ENCODE peak calls at places on chromosome 10, in five cellular contexts. Y, X, D, I and Z are unnamed samples.
A peak's percentile ranks its signal among the peaks of the same experiment; 100 is the strongest.

GRCh38 chr10:126092806-126093205 is 196.4 kb downstream of the FANK1 start:
- DNase-seq in D (no peak), X (no peak), Y (no peak), I (no peak), Z (no peak)

GRCh38 chr10:132845780-132846595 is 60.0 kb upstream of the NKX6-2 start:
- DNase-seq in X (no peak), Y (no peak), I (no peak), D (no peak), Z (no peak)

GRCh38 chr10:79266543-79267312 is 80.5 kb upstream of the PPIF start:
- DNase-seq in Y (peak; percentile 67), D (no peak), I (no peak), X (no peak), Z (no peak)

GRCh38 chr10:33365871-33366411 is 31.5 kb upstream of the NRP1 start:
- DNase-seq in X (no peak), I (no peak), D (peak; percentile 55), Y (no peak), Z (no peak)

GRCh38 chr10:93573051-93573909 is 6.8 kb downstream of the FFAR4 start:
- DNase-seq in X (no peak), I (no peak), Y (no peak), D (no peak), Z (no peak)

GRCh38 chr10:51029172-51029641 is 45.1 kb upstream of the PRKG1 start:
- DNase-seq in I (no peak), X (no peak), Y (no peak), D (no peak), Z (no peak)

GRCh38 chr10:42969147-42969546 is 107.7 kb upstream of the RET start:
- DNase-seq in I (no peak), X (no peak), Y (no peak), D (no peak), Z (no peak)

GRCh38 chr10:27621441-27621840 is 117.3 kb downstream of the RAB18 start:
- DNase-seq in X (no peak), I (no peak), D (no peak), Y (no peak), Z (no peak)

GRCh38 chr10:96890172-96890513 is 58.0 kb downstream of the LCOR start:
- DNase-seq in Y (no peak), I (no peak), X (no peak), D (no peak), Z (no peak)

DNA sequence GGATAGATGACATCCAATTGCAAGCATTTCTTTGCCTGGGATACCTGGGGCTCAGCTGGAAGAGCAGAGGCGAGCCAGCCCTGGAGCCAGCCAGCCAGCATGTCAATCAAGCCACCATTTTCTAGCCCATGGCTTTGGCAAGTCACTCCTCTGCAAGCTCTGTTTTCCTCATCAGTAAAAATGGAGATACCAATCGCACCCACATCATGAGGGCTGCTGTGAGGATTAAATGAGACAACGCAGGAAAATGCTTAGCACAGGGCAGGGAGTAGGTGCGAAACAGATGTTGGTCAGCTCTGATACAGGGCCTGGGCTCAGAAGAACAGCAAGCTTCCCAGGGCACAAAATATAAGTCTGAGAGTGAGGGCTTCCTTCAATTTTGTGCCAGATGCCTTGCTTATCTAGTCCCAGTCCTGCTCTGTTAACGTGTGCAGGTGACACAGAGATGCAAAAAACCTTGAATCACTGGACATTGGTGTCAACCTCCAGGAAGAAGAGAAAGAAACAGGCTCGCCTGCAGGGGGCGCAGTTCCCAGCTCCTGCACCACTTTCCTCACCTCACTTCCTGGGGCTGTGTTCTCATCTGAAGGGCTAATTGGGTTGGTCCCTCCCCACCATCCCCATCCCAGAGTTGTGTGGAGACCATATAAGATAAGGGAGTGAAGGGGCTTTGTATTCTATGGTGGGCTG is 72.8 kb upstream of the CACUL1 start:
- DNase-seq in D (no peak), Y (no peak), I (no peak), X (no peak), Z (no peak)
- TF ChIP-seq CTCF in D (peak; percentile 84), Y (no peak), I (no peak), X (no peak), Z (no peak)

DNA sequence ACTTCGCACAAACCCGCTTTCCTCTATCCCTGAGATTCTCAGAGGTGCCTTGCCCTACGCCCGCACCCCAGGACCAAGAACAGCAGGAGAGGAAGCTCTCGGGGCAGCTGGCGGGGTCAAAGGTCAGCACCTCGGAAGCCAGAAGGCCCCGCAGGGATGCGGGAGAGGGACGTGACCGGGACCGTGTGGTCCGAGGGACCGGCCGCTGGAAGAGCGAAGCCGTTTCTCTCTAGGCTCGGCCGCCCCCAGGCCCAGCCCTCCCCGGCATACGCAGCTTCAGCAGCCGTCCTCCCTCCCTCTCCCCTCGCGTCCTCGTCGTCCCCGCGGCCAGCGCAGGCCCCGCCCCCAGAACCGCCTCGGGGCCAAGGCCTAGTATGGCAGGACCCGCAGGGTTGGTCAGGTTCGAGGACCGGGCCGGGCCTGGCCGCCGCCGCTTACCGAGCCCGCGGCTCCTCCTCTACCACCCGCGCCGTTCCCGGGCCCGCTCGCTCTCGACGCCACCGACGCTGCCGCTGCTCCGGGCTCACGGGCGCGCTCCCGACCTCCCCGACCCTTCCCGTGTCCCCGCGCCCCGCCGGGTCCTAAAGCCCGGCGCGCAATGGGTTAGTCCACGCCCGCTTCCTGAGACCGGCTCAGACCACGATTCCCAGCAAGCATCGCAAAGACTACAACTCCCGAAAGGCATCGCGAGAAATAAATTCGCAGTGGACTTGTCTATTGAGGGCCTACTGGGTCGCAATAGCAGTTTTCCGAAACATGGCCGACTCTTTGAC is at the start of gene ARMH3:
- DNase-seq in D (peak; percentile 99), Y (peak; percentile 93), X (peak; percentile 77), I (peak; percentile 89), Z (peak; percentile 66)
- TF ChIP-seq POLR2A in D (peak; percentile 84), Y (peak; percentile 73), X (peak; percentile 55), I (peak; percentile 68), Z (no peak)

GRCh38 chr10:81498152-81498551 is 376.8 kb upstream of the NRG3 start:
- DNase-seq in Y (no peak), D (no peak), X (no peak), I (no peak), Z (no peak)
- H3K9me3 ChIP-seq in Y (no peaks in the 10 kb centered on the region), D (no peaks in the 10 kb centered on the region), X (no peaks in the 10 kb centered on the region), I (no peaks in the 10 kb centered on the region), Z (peaks cover 4% of the 10 kb centered on the region)

DNA sequence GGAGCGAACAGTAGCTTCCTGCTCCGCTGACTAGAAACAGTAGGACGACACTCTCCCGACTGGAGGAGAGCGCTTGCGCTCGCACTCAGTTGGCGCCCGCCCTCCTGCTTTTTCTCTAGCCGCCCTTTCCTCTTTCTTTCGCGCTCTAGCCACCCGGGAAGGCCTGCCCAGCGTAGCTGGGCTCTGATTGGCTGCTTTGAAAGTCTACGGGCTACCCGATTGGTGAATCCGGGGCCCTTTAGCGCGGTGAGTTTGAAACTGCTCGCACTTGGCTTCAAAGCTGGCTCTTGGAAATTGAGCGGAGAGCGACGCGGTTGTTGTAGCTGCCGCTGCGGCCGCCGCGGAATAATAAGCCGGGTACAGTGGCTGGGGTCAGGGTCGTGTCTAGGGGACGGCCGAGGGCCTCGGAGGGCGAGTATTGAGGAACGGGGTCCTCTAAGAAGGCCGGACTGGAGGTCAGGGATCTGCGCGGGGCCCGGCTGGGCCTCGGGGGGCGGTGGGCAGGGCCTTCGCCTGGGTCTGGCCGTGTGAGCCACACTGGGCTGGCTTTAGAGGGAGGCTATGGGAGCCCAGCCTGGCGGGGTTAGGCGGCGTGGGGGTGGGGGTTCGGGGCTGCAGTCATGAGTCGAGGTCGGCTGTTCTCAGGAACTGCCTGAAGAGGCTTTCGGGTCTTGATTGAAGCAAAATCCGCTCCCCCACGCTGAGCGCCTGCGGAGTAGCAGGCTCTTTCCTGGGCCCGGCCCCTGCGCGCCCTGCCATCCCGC is at the start of gene CDK1:
- DNase-seq in D (peak; percentile 97), X (peak; percentile 85), I (peak; percentile 96), Y (peak; percentile 96), Z (peak; percentile 71)
- TF ChIP-seq CTCF in D (no peak), X (no peak), I (no peak), Y (no peak), Z (no peak)

GRCh38 chr10:116848912-116849270 is 408 bp upstream of the ENO4 start:
- DNase-seq in X (no peak), I (no peak), D (no peak), Y (no peak), Z (no peak)

GRCh38 chr10:116850058-116850611 is 836 bp downstream of the ENO4 start:
- DNase-seq in X (no peak), I (no peak), D (no peak), Y (no peak), Z (no peak)

GRCh38 chr10:116852246-116852645 is 2.9 kb downstream of the ENO4 start:
- DNase-seq in Y (no peak), D (no peak), X (no peak), I (no peak), Z (no peak)

GRCh38 chr10:116848032-116848911 is 1.0 kb upstream of the ENO4 start:
- DNase-seq in X (no peak), Y (peak; percentile 24), D (no peak), I (no peak), Z (no peak)

DNA sequence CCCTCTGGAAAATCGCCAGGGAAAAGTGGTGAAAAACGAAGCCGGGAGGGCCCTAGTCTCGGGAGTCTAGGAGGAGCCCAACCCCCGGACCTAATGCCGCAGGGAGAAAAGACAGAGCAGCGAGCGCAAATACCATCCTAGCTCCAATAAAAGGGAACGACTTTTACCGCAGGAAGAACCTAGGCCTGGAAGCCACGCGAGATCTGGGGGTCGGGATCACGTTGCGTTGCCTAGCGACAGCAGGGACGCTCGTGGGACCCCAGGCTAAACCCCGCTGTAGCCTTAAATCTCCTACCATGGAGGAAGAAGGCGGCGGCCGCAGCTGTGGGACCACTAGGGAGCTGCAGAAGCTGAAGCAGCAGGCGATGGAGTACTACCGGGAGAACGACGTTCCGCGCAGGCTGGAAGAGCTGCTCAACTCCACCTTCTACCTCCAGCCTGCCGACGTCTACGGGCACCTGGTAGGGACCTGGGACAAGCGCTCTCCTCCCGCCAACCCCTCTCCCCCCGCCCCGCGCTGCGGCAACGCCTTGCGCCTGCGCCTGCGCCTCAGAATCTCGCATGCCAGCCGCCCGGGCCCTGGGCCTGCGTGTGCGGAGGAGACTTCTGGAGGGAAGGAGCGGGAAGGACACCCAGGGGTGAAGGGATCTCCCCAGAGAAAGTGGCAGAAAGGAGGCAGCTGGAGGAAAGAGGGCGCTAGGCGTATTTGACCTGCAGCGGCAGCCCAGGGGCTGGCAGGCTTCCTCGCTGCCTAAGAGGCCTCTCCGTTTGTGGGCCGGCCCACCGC is at the start of gene ENO4:
- DNase-seq in Y (peak; percentile 85), D (peak; percentile 90), I (peak; percentile 90), X (no peak), Z (no peak)
- TF ChIP-seq POLR2A in Y (peak; percentile 25), D (peak; percentile 83), I (no peak), X (no peak), Z (no peak)

DNA sequence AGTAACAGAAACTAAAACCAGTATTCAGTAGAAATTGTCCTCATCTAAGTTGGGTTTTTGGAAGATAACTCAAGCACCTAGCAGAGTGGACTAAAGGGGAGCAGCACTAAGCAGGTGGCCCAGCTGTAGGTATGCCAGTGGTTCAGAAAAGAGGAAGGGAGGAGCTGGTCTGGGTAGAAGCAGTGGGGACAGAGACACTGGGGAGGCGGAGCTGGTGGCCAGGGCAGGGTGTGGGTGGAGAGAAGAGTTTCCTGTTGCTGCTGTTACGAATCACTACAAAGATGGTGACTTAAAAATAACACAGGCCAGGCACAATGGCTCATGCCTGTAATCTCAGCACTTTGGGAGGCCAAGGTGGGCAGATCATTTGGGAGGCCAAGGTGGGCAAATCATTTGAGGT is 136.2 kb downstream of the WDR11 start:
- DNase-seq in I (no peak), Y (no peak), X (no peak), D (no peak), Z (no peak)
- H3K9me3 ChIP-seq in I (no peaks in the 10 kb centered on the region), Y (peaks cover 6% of the 10 kb centered on the region), X (no peaks in the 10 kb centered on the region), D (peaks cover 16% of the 10 kb centered on the region), Z (peaks cover 13% of the 10 kb centered on the region)

GRCh38 chr10:47403401-47404318 is 19.6 kb upstream of the ZNF488 start:
- DNase-seq in X (no peak), Y (no peak), I (no peak), D (no peak), Z (no peak)
- TF ChIP-seq CTCF in X (no peak), Y (no peak), I (no peak), D (peak; percentile 56), Z (no peak)